ENCODE peak calls at places on chromosomes 3 and 15, in five cellular contexts. A is NT2/D1, H is cardiac muscle cell, L is cardiac fibroblast, J is brain microvascular endothelial cell. W is an unnamed sample.

GRCh38 chr15:63833246-63833696 is 477 bp downstream of the HERC1 start:
- DNase-seq in A (no peak), H (peak), L (peak), J (no peak), W (peak)

GRCh38 chr3:54535619-54536018 is 392.2 kb downstream of the LRTM1 start:
- DNase-seq in A (no peak), H (no peak), L (no peak), J (no peak), W (no peak)

GRCh38 chr3:32733631-32734229 is 48.7 kb downstream of the CNOT10 start:
- DNase-seq in A (peak), H (peak), L (peak), J (peak), W (no peak)

GRCh38 chr15:39195988-39196486 is 384.8 kb upstream of the THBS1 start:
- DNase-seq in A (no peak), H (peak), L (peak), J (peak), W (no peak)

GRCh38 chr3:137687181-137687880 is 76.8 kb upstream of the SOX14 start:
- DNase-seq in A (no peak), H (no peak), L (no peak), J (no peak), W (no peak)

GRCh38 chr15:40852529-40852928 is 8.7 kb downstream of the SPINT1 start:
- DNase-seq in A (no peak), H (no peak), L (no peak), J (no peak), W (no peak)

GRCh38 chr15:51071609-51072008 is 23.1 kb downstream of the TNFAIP8L3 start:
- DNase-seq in A (no peak), H (no peak), L (no peak), J (no peak), W (no peak)

GRCh38 chr3:50267280-50267913 is 1.6 kb upstream of the SEMA3B start:
- DNase-seq in A (no peak), H (peak), L (no peak), J (no peak), W (peak)

GRCh38 chr15:62958528-62958927 is 84.0 kb upstream of the TPM1 start:
- DNase-seq in A (no peak), H (no peak), L (no peak), J (no peak), W (no peak)

GRCh38 chr3:129690406-129690805 is 83.9 kb upstream of the PLXND1 start:
- DNase-seq in A (peak), H (peak), L (peak), J (peak), W (peak)
- H3K4me3 ChIP-seq in A (no peak), H (no peak), L (no peak), J (no peak), W (no peak)

GRCh38 chr3:177451940-177452484 is 254.7 kb upstream of the TBL1XR1 start:
- DNase-seq in A (no peak), H (peak), L (peak), J (peak), W (no peak)
- H3K4me3 ChIP-seq in A (no peak), H (no peak), L (no peak), J (no peak), W (no peak)

GRCh38 chr15:77803487-77803886 is 170.8 kb upstream of the LINGO1 start:
- DNase-seq in A (no peak), H (no peak), L (no peak), J (no peak), W (no peak)
- H3K4me3 ChIP-seq in A (no peak), H (no peak), L (no peak), J (no peak), W (no peak)

DNA sequence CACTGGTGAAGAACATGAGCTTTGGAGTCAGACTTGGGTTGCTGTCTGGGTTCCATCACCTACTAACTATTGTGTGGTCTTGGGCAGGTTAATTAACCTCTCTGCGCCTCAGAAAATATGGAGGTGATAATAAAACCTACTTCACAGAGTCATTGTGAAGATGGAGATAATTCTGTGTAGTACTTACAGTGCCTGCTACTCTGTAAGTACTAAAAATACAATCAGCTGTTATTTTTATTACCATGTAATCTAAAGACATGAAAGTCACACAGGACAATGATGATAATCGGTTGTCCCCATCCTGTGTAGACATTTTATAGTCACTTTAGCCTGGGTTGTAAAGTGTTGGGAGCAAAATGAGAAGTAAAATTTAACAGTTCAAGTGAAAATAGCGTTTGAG is 334.1 kb downstream of the THSD4 start:
- DNase-seq in A (no peak), H (no peak), L (no peak), J (no peak), W (no peak)
- H3K4me3 ChIP-seq in A (no peak), H (no peak), L (no peak), J (no peak), W (no peak)

GRCh38 chr3:197960694-197961581 is 921 bp downstream of the LMLN start:
- DNase-seq in A (no peak), H (peak), L (peak), J (no peak), W (no peak)

GRCh38 chr3:197959500-197959890 is 522 bp upstream of the LMLN start:
- DNase-seq in A (no peak), H (no peak), L (no peak), J (no peak), W (no peak)

GRCh38 chr3:197959891-197960693 is at the start of gene LMLN:
- DNase-seq in A (peak), H (peak), L (peak), J (peak), W (peak)

GRCh38 chr3:197963019-197963637 is 3.1 kb downstream of the LMLN start:
- DNase-seq in A (no peak), H (no peak), L (no peak), J (no peak), W (no peak)

DNA sequence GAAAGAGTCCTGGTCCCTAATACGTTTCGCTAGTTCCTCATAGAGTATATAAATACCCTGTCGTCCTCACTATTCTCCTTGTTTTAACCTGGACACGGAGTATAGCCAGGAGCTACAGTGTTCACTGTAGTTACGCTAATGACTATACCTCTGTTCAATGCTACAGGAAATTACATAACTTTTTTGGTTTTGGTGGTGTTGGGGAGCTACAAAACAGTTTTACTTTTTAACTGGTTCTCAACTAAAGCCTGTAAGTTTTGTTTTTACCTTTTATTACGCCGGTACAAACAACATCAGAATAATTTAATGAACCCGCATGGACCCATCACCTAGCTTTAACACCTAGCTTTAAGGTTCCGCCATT is 1.5 kb downstream of the LMLN start:
- DNase-seq in A (no peak), H (no peak), L (no peak), J (no peak), W (no peak)
- H3K4me3 ChIP-seq in A (no peak), H (no peak), L (no peak), J (no peak), W (no peak)

DNA sequence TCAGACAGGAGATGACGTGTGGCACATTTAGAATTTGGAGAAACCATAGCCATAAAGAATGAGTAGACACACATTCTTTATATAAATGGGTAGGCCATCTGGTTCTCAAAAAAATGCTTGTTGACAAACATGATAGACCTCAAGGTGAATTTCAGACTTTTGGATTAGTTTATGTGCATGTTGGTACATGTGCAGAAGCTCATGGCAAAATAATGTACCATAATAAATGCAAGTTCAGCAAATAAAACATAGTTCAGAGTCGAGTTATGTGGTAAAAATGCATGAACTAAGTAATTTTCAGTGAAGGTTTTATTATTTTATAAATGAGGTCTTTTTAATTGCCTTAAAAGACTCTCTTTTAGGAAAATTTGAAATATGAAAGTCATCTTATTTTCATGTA is 24.6 kb downstream of the EEFSEC start:
- DNase-seq in A (no peak), H (no peak), L (peak), J (no peak), W (no peak)
- H3K4me3 ChIP-seq in A (no peak), H (no peak), L (no peak), J (peak), W (no peak)

DNA sequence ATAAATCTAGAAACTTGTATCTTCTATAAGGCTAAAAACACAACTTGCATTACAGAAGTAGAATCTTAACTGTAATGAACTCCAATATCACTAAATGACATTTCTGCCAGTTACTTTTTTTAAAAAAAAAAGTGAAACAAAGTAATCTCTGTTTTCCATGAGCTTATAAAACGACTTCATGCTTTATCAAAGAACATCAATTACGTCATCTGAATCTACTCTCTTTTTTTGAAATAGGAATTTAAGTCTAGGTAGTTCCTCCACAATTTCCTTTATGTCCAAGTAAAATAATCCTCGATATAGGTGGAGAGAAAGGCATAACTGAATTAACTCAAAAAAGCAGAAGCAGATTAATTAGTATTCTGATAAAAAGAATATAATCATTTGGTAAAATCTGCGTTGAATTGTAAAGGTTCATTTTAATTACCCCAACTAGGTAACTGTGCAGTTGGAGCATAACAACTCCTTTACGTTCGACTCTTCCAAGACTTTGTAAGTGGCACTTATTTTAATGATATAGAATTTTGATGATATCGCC is 1.4 kb downstream of the UACA start:
- DNase-seq in A (no peak), H (peak), L (peak), J (no peak), W (no peak)
- H3K4me3 ChIP-seq in A (peak), H (peak), L (peak), J (peak), W (peak)

W was measured in tibial artery.